ENCODE peak calls at places on chromosomes 6 and 20, in seven cellular contexts. One of them, this sample, is unnamed.

GRCh38 chr6:51553246-51554015 is 534.0 kb downstream of the PKHD1 start:
- DNase-seq in B cell: no peak
- DNase-seq in breast epithelium: no peak
- DNase-seq in endodermal cell: no peak
- DNase-seq in A549: no peak
- DNase-seq in right atrium auricular region: no peak
- DNase-seq in bronchial epithelial cell: no peak
- DNase-seq in this sample: no peak

GRCh38 chr6:169931223-169931760 is 179.9 kb downstream of the ERMARD start:
- DNase-seq in B cell: no peak
- DNase-seq in A549: no peak
- DNase-seq in bronchial epithelial cell: no peak
- DNase-seq in endodermal cell: no peak
- DNase-seq in right atrium auricular region: peak; percentile 55
- DNase-seq in breast epithelium: no peak
- DNase-seq in this sample: no peak

GRCh38 chr6:6436946-6437345 is 116.5 kb upstream of the F13A1 start:
- DNase-seq in bronchial epithelial cell: peak; percentile 99
- DNase-seq in right atrium auricular region: no peak
- DNase-seq in B cell: no peak
- DNase-seq in endodermal cell: no peak
- DNase-seq in A549: no peak
- DNase-seq in breast epithelium: no peak
- DNase-seq in this sample: no peak

GRCh38 chr20:43744966-43745733 is 18.3 kb upstream of the GTSF1L start:
- DNase-seq in B cell: no peak
- DNase-seq in right atrium auricular region: no peak
- DNase-seq in A549: no peak
- DNase-seq in endodermal cell: peak; percentile 62
- DNase-seq in breast epithelium: no peak
- DNase-seq in bronchial epithelial cell: no peak
- DNase-seq in this sample: no peak

GRCh38 chr20:50186987-50187402 is 3.6 kb upstream of the CEBPB start:
- DNase-seq in B cell: no peak
- DNase-seq in breast epithelium: peak; percentile 51
- DNase-seq in right atrium auricular region: no peak
- DNase-seq in bronchial epithelial cell: no peak
- DNase-seq in endodermal cell: peak; percentile 53
- DNase-seq in A549: peak; percentile 56
- DNase-seq in this sample: no peak

GRCh38 chr6:3806169-3806922 is 42.8 kb upstream of the FAM50B start:
- DNase-seq in right atrium auricular region: no peak
- DNase-seq in B cell: no peak
- DNase-seq in endodermal cell: no peak
- DNase-seq in bronchial epithelial cell: no peak
- DNase-seq in breast epithelium: no peak
- DNase-seq in A549: no peak
- DNase-seq in this sample: no peak

GRCh38 chr6:138869343-138869742 is 73.5 kb downstream of the ECT2L start:
- DNase-seq in endodermal cell: peak; percentile 53
- DNase-seq in breast epithelium: no peak
- DNase-seq in B cell: no peak
- DNase-seq in bronchial epithelial cell: no peak
- DNase-seq in right atrium auricular region: peak; percentile 70
- DNase-seq in A549: no peak
- DNase-seq in this sample: no peak

GRCh38 chr6:156662025-156662445 is 115.1 kb upstream of the ARID1B start:
- DNase-seq in A549: peak; percentile 80
- DNase-seq in B cell: no peak
- DNase-seq in bronchial epithelial cell: no peak
- DNase-seq in breast epithelium: no peak
- DNase-seq in endodermal cell: peak; percentile 96
- DNase-seq in right atrium auricular region: no peak
- DNase-seq in this sample: peak; percentile 47

GRCh38 chr6:33696076-33696475 is 15.4 kb downstream of the UQCC2 start:
- DNase-seq in right atrium auricular region: no peak
- DNase-seq in A549: no peak
- DNase-seq in bronchial epithelial cell: no peak
- DNase-seq in endodermal cell: no peak
- DNase-seq in B cell: no peak
- DNase-seq in breast epithelium: no peak
- DNase-seq in this sample: no peak

GRCh38 chr6:143594647-143595046 is 83.1 kb upstream of the PHACTR2 start:
- DNase-seq in B cell: no peak
- DNase-seq in A549: no peak
- DNase-seq in bronchial epithelial cell: peak; percentile 40
- DNase-seq in breast epithelium: no peak
- DNase-seq in right atrium auricular region: no peak
- DNase-seq in endodermal cell: no peak
- DNase-seq in this sample: no peak

GRCh38 chr6:137827977-137828815 is 38.9 kb upstream of the TNFAIP3 start:
- DNase-seq in B cell: no peak
- DNase-seq in A549: no peak
- DNase-seq in endodermal cell: no peak
- DNase-seq in bronchial epithelial cell: peak; percentile 91
- DNase-seq in right atrium auricular region: no peak
- DNase-seq in breast epithelium: no peak
- DNase-seq in this sample: no peak

GRCh38 chr20:19886666-19887288 is 128.7 kb downstream of the RIN2 start:
- DNase-seq in breast epithelium: no peak
- DNase-seq in B cell: no peak
- DNase-seq in right atrium auricular region: no peak
- DNase-seq in endodermal cell: peak; percentile 49
- DNase-seq in bronchial epithelial cell: peak; percentile 33
- DNase-seq in A549: peak; percentile 76
- DNase-seq in this sample: no peak

GRCh38 chr6:140779341-140779740 is 1353.4 kb upstream of the GJE1 start:
- DNase-seq in breast epithelium: no peak
- DNase-seq in A549: no peak
- DNase-seq in right atrium auricular region: no peak
- DNase-seq in B cell: no peak
- DNase-seq in bronchial epithelial cell: peak; percentile 96
- DNase-seq in endodermal cell: no peak
- DNase-seq in this sample: no peak

GRCh38 chr20:33176101-33176500 is 8.1 kb downstream of the BPIFA2 start:
- DNase-seq in right atrium auricular region: no peak
- DNase-seq in bronchial epithelial cell: no peak
- DNase-seq in B cell: no peak
- DNase-seq in endodermal cell: no peak
- DNase-seq in breast epithelium: no peak
- DNase-seq in A549: no peak
- DNase-seq in this sample: no peak

GRCh38 chr6:137405806-137406205 is 88.4 kb downstream of the OLIG3 start:
- DNase-seq in B cell: no peak
- DNase-seq in breast epithelium: no peak
- DNase-seq in A549: no peak
- DNase-seq in bronchial epithelial cell: no peak
- DNase-seq in endodermal cell: no peak
- DNase-seq in right atrium auricular region: no peak
- DNase-seq in this sample: no peak

GRCh38 chr6:99521557-99522286 is 6.5 kb upstream of the USP45 start:
- DNase-seq in A549: peak; percentile 2
- DNase-seq in breast epithelium: no peak
- DNase-seq in right atrium auricular region: peak; percentile 64
- DNase-seq in B cell: no peak
- DNase-seq in bronchial epithelial cell: peak; percentile 31
- DNase-seq in endodermal cell: peak; percentile 75
- DNase-seq in this sample: no peak

GRCh38 chr20:57024849-57025248 is 241.6 kb downstream of the BMP7 start:
- DNase-seq in breast epithelium: no peak
- DNase-seq in endodermal cell: no peak
- DNase-seq in A549: no peak
- DNase-seq in bronchial epithelial cell: no peak
- DNase-seq in right atrium auricular region: no peak
- DNase-seq in B cell: no peak
- DNase-seq in this sample: no peak

GRCh38 chr6:125584468-125584939 is 164.9 kb upstream of the HEY2 start:
- DNase-seq in bronchial epithelial cell: peak; percentile 79
- DNase-seq in A549: peak; percentile 29
- DNase-seq in B cell: no peak
- DNase-seq in endodermal cell: peak; percentile 93
- DNase-seq in right atrium auricular region: no peak
- DNase-seq in breast epithelium: no peak
- DNase-seq in this sample: no peak

GRCh38 chr20:2751868-2752630 is 48.4 kb downstream of the CPXM1 start:
- DNase-seq in endodermal cell: no peak
- DNase-seq in bronchial epithelial cell: no peak
- DNase-seq in B cell: no peak
- DNase-seq in breast epithelium: no peak
- DNase-seq in A549: peak; percentile 42
- DNase-seq in right atrium auricular region: no peak
- DNase-seq in this sample: peak; percentile 59

GRCh38 chr6:31495580-31495979 is 2.4 kb upstream of the MICB start:
- DNase-seq in B cell: no peak
- DNase-seq in right atrium auricular region: no peak
- DNase-seq in A549: no peak
- DNase-seq in breast epithelium: no peak
- DNase-seq in endodermal cell: no peak
- DNase-seq in bronchial epithelial cell: peak; percentile 49
- DNase-seq in this sample: no peak

GRCh38 chr6:139135578-139136545 is 982 bp downstream of the HECA start:
- DNase-seq in bronchial epithelial cell: no peak
- DNase-seq in B cell: peak; percentile 76
- DNase-seq in right atrium auricular region: peak; percentile 71
- DNase-seq in endodermal cell: peak; percentile 65
- DNase-seq in A549: no peak
- DNase-seq in breast epithelium: no peak
- DNase-seq in this sample: peak; percentile 43

DNA sequence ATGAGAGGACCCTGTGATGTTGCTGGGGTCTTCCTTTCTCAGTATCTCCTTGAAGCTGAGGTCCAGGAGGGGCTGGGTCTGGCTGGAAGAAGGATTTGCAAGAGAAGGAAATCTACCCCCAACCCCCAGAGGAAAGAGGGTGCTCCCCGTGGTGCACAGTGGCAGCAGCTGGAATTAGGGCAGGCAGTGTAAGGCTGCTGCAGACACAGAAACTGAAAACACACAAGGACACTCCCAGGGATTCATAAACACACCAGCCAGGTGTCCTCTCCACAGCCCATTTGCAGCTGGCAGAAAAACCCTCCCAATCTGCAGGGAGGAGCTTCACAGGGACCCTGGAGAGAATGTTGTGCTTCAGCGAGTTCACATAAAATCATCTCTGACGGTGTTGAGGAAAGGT is 297.2 kb downstream of the CDH26 start:
- DNase-seq in A549: no peak
- DNase-seq in breast epithelium: no peak
- DNase-seq in endodermal cell: no peak
- DNase-seq in right atrium auricular region: no peak
- DNase-seq in B cell: no peak
- DNase-seq in bronchial epithelial cell: no peak
- DNase-seq in this sample: no peak
- TF ChIP-seq CTCF in A549: no peak
- TF ChIP-seq CTCF in breast epithelium: no peak
- TF ChIP-seq CTCF in endodermal cell: no peak
- TF ChIP-seq CTCF in right atrium auricular region: no peak
- TF ChIP-seq CTCF in B cell: no peak
- TF ChIP-seq CTCF in bronchial epithelial cell: no peak
- TF ChIP-seq CTCF in this sample: no peak

GRCh38 chr6:16727996-16728395 is 33.3 kb downstream of the ATXN1 start:
- DNase-seq in right atrium auricular region: no peak
- DNase-seq in A549: no peak
- DNase-seq in endodermal cell: peak; percentile 63
- DNase-seq in bronchial epithelial cell: no peak
- DNase-seq in breast epithelium: no peak
- DNase-seq in B cell: no peak
- DNase-seq in this sample: no peak
- TF ChIP-seq CTCF in right atrium auricular region: no peak
- TF ChIP-seq CTCF in A549: no peak
- TF ChIP-seq CTCF in endodermal cell: no peak
- TF ChIP-seq CTCF in bronchial epithelial cell: no peak
- TF ChIP-seq CTCF in breast epithelium: no peak
- TF ChIP-seq CTCF in B cell: no peak
- TF ChIP-seq CTCF in this sample: no peak

GRCh38 chr6:79947191-79948173 is at the start of gene ELOVL4:
- DNase-seq in bronchial epithelial cell: peak; percentile 76
- DNase-seq in breast epithelium: peak; percentile 43
- DNase-seq in A549: peak; percentile 57
- DNase-seq in endodermal cell: peak; percentile 96
- DNase-seq in right atrium auricular region: peak; percentile 72
- DNase-seq in B cell: no peak
- DNase-seq in this sample: peak; percentile 46

GRCh38 chr6:79946773-79947190 is 571 bp downstream of the ELOVL4 start:
- DNase-seq in endodermal cell: no peak
- DNase-seq in A549: peak; percentile 1
- DNase-seq in breast epithelium: no peak
- DNase-seq in right atrium auricular region: no peak
- DNase-seq in B cell: no peak
- DNase-seq in bronchial epithelial cell: peak; percentile 12
- DNase-seq in this sample: peak; percentile 12

GRCh38 chr6:79941489-79942151 is 5.7 kb downstream of the ELOVL4 start:
- DNase-seq in right atrium auricular region: no peak
- DNase-seq in breast epithelium: no peak
- DNase-seq in B cell: no peak
- DNase-seq in bronchial epithelial cell: no peak
- DNase-seq in endodermal cell: no peak
- DNase-seq in A549: no peak
- DNase-seq in this sample: no peak

GRCh38 chr6:79946242-79946641 is 1.1 kb downstream of the ELOVL4 start:
- DNase-seq in right atrium auricular region: no peak
- DNase-seq in breast epithelium: no peak
- DNase-seq in B cell: no peak
- DNase-seq in bronchial epithelial cell: peak; percentile 35
- DNase-seq in endodermal cell: peak; percentile 67
- DNase-seq in A549: peak; percentile 23
- DNase-seq in this sample: peak; percentile 20

DNA sequence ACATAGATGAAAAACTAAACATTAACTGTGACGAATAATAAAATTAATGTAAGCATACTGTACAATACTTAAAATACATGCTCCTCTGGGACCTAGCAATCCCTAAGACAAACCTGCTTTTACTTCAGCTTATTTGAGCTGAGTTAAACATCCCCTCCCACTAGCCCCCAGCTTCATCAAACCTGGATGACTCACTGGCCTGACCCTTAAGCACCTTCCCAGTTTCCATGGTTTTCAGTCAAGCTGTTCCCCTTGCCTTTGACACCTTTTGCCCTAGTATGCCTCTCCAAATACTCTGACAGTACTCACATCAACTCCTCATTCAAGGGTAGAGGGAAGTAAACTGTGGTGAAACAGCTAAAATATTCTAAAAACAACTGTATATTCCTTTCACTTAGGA is 4.2 kb downstream of the ELOVL4 start:
- DNase-seq in bronchial epithelial cell: no peak
- DNase-seq in breast epithelium: no peak
- DNase-seq in B cell: no peak
- DNase-seq in right atrium auricular region: no peak
- DNase-seq in A549: no peak
- DNase-seq in endodermal cell: peak; percentile 62
- DNase-seq in this sample: no peak
- TF ChIP-seq CTCF in bronchial epithelial cell: no peak
- TF ChIP-seq CTCF in breast epithelium: no peak
- TF ChIP-seq CTCF in B cell: no peak
- TF ChIP-seq CTCF in right atrium auricular region: no peak
- TF ChIP-seq CTCF in A549: no peak
- TF ChIP-seq CTCF in endodermal cell: no peak
- TF ChIP-seq CTCF in this sample: no peak

DNA sequence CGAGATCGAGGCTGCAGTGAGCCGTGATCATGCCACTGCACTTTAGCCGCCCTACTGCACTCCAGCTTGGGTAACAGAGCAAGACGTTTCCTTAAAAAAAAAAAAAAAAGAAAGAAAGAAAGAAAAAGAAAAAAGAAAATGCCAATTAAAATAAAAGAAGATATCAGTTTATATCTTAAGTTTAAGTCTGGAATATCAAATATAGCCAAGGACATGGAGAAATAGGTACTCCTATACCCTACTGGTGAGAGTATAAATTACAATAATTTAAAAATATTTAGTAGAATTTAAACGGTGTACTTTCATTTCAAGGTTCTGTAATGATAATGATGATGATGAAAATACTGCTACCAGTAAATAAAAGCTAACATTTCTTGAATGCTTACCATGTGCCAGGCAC is 3.8 kb upstream of the TRIM31 start:
- DNase-seq in A549: no peak
- DNase-seq in right atrium auricular region: no peak
- DNase-seq in bronchial epithelial cell: no peak
- DNase-seq in endodermal cell: no peak
- DNase-seq in breast epithelium: no peak
- DNase-seq in B cell: no peak
- DNase-seq in this sample: no peak
- TF ChIP-seq CTCF in A549: no peak
- TF ChIP-seq CTCF in right atrium auricular region: no peak
- TF ChIP-seq CTCF in bronchial epithelial cell: no peak
- TF ChIP-seq CTCF in endodermal cell: peak; percentile 56
- TF ChIP-seq CTCF in breast epithelium: no peak
- TF ChIP-seq CTCF in B cell: peak; percentile 66
- TF ChIP-seq CTCF in this sample: no peak